ENCODE peak calls at places on chromosomes 11 and 22, in four cellular contexts. F is fibroblast of lung, S is neural crest cell, B is BJ. C is an unnamed sample.

GRCh38 chr11:115377882-115378296 is 126.3 kb downstream of the CADM1 start:
- DNase-seq in F (peak; percentile 88), S (no peak), B (no peak), C (no peak)

GRCh38 chr22:28141614-28142013 is 222.6 kb upstream of the PITPNB start:
- DNase-seq in F (peak; percentile 92), S (no peak), B (peak; percentile 57), C (no peak)

GRCh38 chr11:34104680-34105078 is 750 bp upstream of the NAT10 start:
- DNase-seq in F (no peak), S (no peak), B (no peak), C (no peak)

GRCh38 chr11:118911113-118911879 is 14.4 kb downstream of the BCL9L start:
- DNase-seq in F (peak; percentile 61), S (no peak), B (no peak), C (no peak)

GRCh38 chr11:100719362-100719761 is 32.3 kb downstream of the ARHGAP42 start:
- DNase-seq in F (peak; percentile 54), S (no peak), B (no peak), C (no peak)

GRCh38 chr22:49255741-49256318 is 571.8 kb downstream of the BRD1 start:
- DNase-seq in F (no peak), S (no peak), B (no peak), C (no peak)

GRCh38 chr22:45129703-45130524 is 33.8 kb upstream of the NUP50 start:
- DNase-seq in F (no peak), S (no peak), B (no peak), C (peak; percentile 28)

GRCh38 chr11:2772544-2773031 is 72.8 kb upstream of the KCNQ1OT1 start:
- DNase-seq in F (peak; percentile 72), S (no peak), B (no peak), C (peak; percentile 10)

C was measured in activated CD4-positive, alpha-beta T cell treated with anti-CD3 and anti-CD28 coated beads, Interleukin-2, amount 10 ng/mL, durations not matched to agents 7 days and 5 days.